ENCODE peak calls at places on chromosome 1, in ten cellular contexts. W is ovary; M is cerebellar cortex; U is HCEC 1CT; E is endothelial cell; L is stimulated activated CD4-positive, alpha-beta T cell treated with anti-CD3 and anti-CD28 coated beads, Interleukin-1b, Interleukin-23, amount 100 ng/mL, for 1 hour; K is SHP77; A is Jurkat, Clone E6-1; G is GM03348; Z is RWPE1. V is an unnamed sample.

GRCh38 chr1:109783436-109783835 is 19.7 kb upstream of the EPS8L3 start:
- DNase-seq in W (peak), M (peak), U (peak), E (no peak), L (no peak), K (no peak), A (no peak), G (peak), Z (peak), V (no peak)

GRCh38 chr1:31064685-31065309 is 720 bp downstream of the PUM1 start:
- DNase-seq in W (no peak), M (no peak), U (peak), E (no peak), L (no peak), K (peak), A (peak), G (peak), Z (peak), V (peak)

GRCh38 chr1:76625887-76626286 is 241.4 kb upstream of the ST6GALNAC5 start:
- DNase-seq in W (no peak), M (no peak), U (no peak), E (no peak), L (no peak), K (no peak), A (no peak), G (no peak), Z (no peak), V (no peak)

GRCh38 chr1:43997295-43997694 is 5.9 kb downstream of the CCDC24 start:
- DNase-seq in W (no peak), M (no peak), U (no peak), E (no peak), L (no peak), K (peak), A (no peak), G (no peak), Z (no peak), V (no peak)

GRCh38 chr1:24745711-24746582 is 700 bp downstream of the CLIC4 start:
- DNase-seq in W (peak), M (peak), U (peak), E (peak), L (no peak), K (no peak), A (no peak), G (peak), Z (no peak), V (no peak)

GRCh38 chr1:26530898-26531598 is 1.5 kb downstream of the RPS6KA1 start:
- DNase-seq in W (no peak), M (peak), U (peak), E (no peak), L (no peak), K (peak), A (no peak), G (peak), Z (peak), V (no peak)

GRCh38 chr1:45883633-45884032 is 80.2 kb downstream of the MAST2 start:
- DNase-seq in W (no peak), M (no peak), U (peak), E (no peak), L (no peak), K (no peak), A (no peak), G (peak), Z (no peak), V (no peak)

GRCh38 chr1:20184481-20184900 is 1.4 kb upstream of the UBXN10 start:
- DNase-seq in W (no peak), M (no peak), U (no peak), E (no peak), L (no peak), K (no peak), A (peak), G (no peak), Z (no peak), V (peak)